ENCODE peak calls at places on chromosomes 16 and 17, in five cellular contexts. O is stimulated activated CD8-positive, alpha-beta memory T cell treated with anti-CD3 and anti-CD28 coated beads, Interleukin-4, amount 100 ng/mL, for 4 hours; Q is NCI-H460; S is SW 1271; R is aorta. K is an unnamed sample.

GRCh38 chr16:82031116-82032084 is 3.7 kb upstream of the HSD17B2 start:
- DNase-seq in O (no peak), Q (peak), S (peak), R (no peak), K (peak)

GRCh38 chr16:694187-694862 is 4.1 kb upstream of the WDR24 start:
- DNase-seq in O (no peak), Q (no peak), S (no peak), R (no peak), K (no peak)

GRCh38 chr16:50244140-50244503 is 22.2 kb upstream of the ADCY7 start:
- DNase-seq in O (no peak), Q (no peak), S (no peak), R (no peak), K (no peak)

GRCh38 chr17:82748756-82749155 is 3.1 kb upstream of the TBCD start:
- DNase-seq in O (no peak), Q (no peak), S (no peak), R (no peak), K (no peak)

GRCh38 chr17:15092261-15092660 is 172.9 kb downstream of the PMP22 start:
- DNase-seq in O (no peak), Q (no peak), S (no peak), R (no peak), K (no peak)

GRCh38 chr17:18039535-18040286 is 503 bp downstream of the GID4 start:
- DNase-seq in O (no peak), Q (no peak), S (peak), R (no peak), K (no peak)

GRCh38 chr16:80788016-80788415 is 16.4 kb downstream of the CDYL2 start:
- DNase-seq in O (no peak), Q (no peak), S (no peak), R (no peak), K (no peak)

GRCh38 chr16:57643166-57643813 is 14.9 kb downstream of the ADGRG1 start:
- DNase-seq in O (no peak), Q (no peak), S (no peak), R (no peak), K (no peak)

GRCh38 chr16:27321013-27321960 is 7.5 kb downstream of the IL4R start:
- DNase-seq in O (no peak), Q (no peak), S (peak), R (peak), K (no peak)

GRCh38 chr16:51994597-51994996 is 552.3 kb downstream of the TOX3 start:
- DNase-seq in O (no peak), Q (no peak), S (peak), R (no peak), K (peak)

GRCh38 chr17:3546521-3546920 is 11.1 kb downstream of the TRPV3 start:
- DNase-seq in O (no peak), Q (no peak), S (no peak), R (no peak), K (no peak)

GRCh38 chr17:50375858-50376538 is 3.0 kb downstream of the EME1 start:
- DNase-seq in O (no peak), Q (no peak), S (no peak), R (no peak), K (no peak)

GRCh38 chr16:4351880-4352279 is 759 bp upstream of the PAM16 start:
- DNase-seq in O (no peak), Q (no peak), S (no peak), R (no peak), K (no peak)

GRCh38 chr16:81515721-81516120 is 71.1 kb downstream of the CMIP start:
- DNase-seq in O (no peak), Q (no peak), S (no peak), R (no peak), K (no peak)

GRCh38 chr16:50257876-50258275 is 8.5 kb upstream of the ADCY7 start:
- DNase-seq in O (no peak), Q (no peak), S (no peak), R (peak), K (no peak)

GRCh38 chr17:72273301-72274056 is 152.7 kb downstream of the SOX9 start:
- DNase-seq in O (no peak), Q (no peak), S (no peak), R (no peak), K (no peak)

GRCh38 chr16:22318690-22319358 is 21.6 kb downstream of the POLR3E start:
- DNase-seq in O (no peak), Q (peak), S (peak), R (peak), K (peak)

GRCh38 chr17:40284085-40284713 is 3.5 kb upstream of the CDC6 start:
- DNase-seq in O (no peak), Q (no peak), S (peak), R (no peak), K (peak)

GRCh38 chr16:66653581-66654350 is 42.8 kb downstream of the CMTM4 start:
- DNase-seq in O (no peak), Q (no peak), S (no peak), R (no peak), K (no peak)

GRCh38 chr16:5018791-5019190 is 14.9 kb downstream of the NAGPA start:
- DNase-seq in O (no peak), Q (no peak), S (no peak), R (no peak), K (peak)

GRCh38 chr16:57588821-57589220 is 39.6 kb upstream of the ADGRG1 start:
- DNase-seq in O (no peak), Q (no peak), S (no peak), R (no peak), K (no peak)

GRCh38 chr16:87701505-87701921 is 64.3 kb downstream of the KLHDC4 start:
- DNase-seq in O (no peak), Q (no peak), S (no peak), R (no peak), K (no peak)

GRCh38 chr17:47232465-47232864 is 21.2 kb upstream of the ITGB3 start:
- DNase-seq in O (no peak), Q (no peak), S (no peak), R (no peak), K (no peak)

GRCh38 chr17:4161179-4161559 is 18.2 kb downstream of the CYB5D2 start:
- DNase-seq in O (no peak), Q (peak), S (peak), R (no peak), K (peak)

GRCh38 chr17:7582401-7583252 is 1.0 kb upstream of the MPDU1 start:
- DNase-seq in O (no peak), Q (no peak), S (no peak), R (peak), K (no peak)

GRCh38 chr17:76368545-76368944 is 14.8 kb upstream of the PRPSAP1 start:
- DNase-seq in O (no peak), Q (no peak), S (no peak), R (no peak), K (no peak)

GRCh38 chr16:15616475-15616874 is 26.5 kb downstream of the MARF1 start:
- DNase-seq in O (no peak), Q (no peak), S (no peak), R (no peak), K (no peak)

GRCh38 chr17:35312790-35313711 is 60.4 kb downstream of the SLFN11 start:
- DNase-seq in O (peak), Q (peak), S (peak), R (no peak), K (peak)

GRCh38 chr17:77742579-77742978 is 215.9 kb upstream of the TNRC6C start:
- DNase-seq in O (no peak), Q (no peak), S (no peak), R (no peak), K (no peak)

GRCh38 chr16:4489030-4489429 is 12.8 kb downstream of the HMOX2 start:
- DNase-seq in O (no peak), Q (no peak), S (peak), R (no peak), K (no peak)

GRCh38 chr17:79549111-79549915 is 61.5 kb downstream of the RBFOX3 start:
- DNase-seq in O (no peak), Q (no peak), S (no peak), R (peak), K (no peak)

GRCh38 chr16:73126453-73126853 is 78.5 kb upstream of the ZFHX3 start:
- DNase-seq in O (no peak), Q (no peak), S (no peak), R (no peak), K (no peak)

K was measured in SK-MEL-5.